ENCODE peak calls at places on chromosomes 12 and 14, in six cellular contexts. J, S, O, E, D and C are unnamed samples.

GRCh38 chr14:39459795-39460478 is 27.7 kb upstream of the FBXO33 start:
- DNase-seq in J (no peak), O (no peak), S (no peak), D (no peak), E (no peak), C (no peak)

GRCh38 chr12:14955876-14956811 is 5.3 kb downstream of the ARHGDIB start:
- DNase-seq in J (no peak), D (peak; percentile 76), E (no peak), S (no peak), O (no peak), C (no peak)

GRCh38 chr14:68210729-68211299 is 391.2 kb downstream of the RAD51B start:
- DNase-seq in O (no peak), D (peak; percentile 100), S (peak; percentile 16), J (no peak), E (peak; percentile 41), C (no peak)

GRCh38 chr12:130514149-130514551 is 176.5 kb downstream of the PIWIL1 start:
- DNase-seq in J (no peak), E (no peak), S (no peak), O (peak; percentile 78), D (no peak), C (no peak)

GRCh38 chr12:75623631-75624118 is 112.3 kb upstream of the KRR1 start:
- DNase-seq in E (no peak), S (no peak), O (peak; percentile 46), D (no peak), J (no peak), C (no peak)

GRCh38 chr14:105529506-105530445 is 3.4 kb downstream of the TMEM121 start:
- DNase-seq in E (no peak), O (no peak), J (peak; percentile 51), S (peak; percentile 61), D (no peak), C (no peak)

GRCh38 chr14:48527832-48528231 is 852.4 kb upstream of the MDGA2 start:
- DNase-seq in E (no peak), D (no peak), J (no peak), S (no peak), O (peak; percentile 46), C (no peak)

GRCh38 chr12:109776624-109777023 is 56.6 kb downstream of the TRPV4 start:
- DNase-seq in E (no peak), D (no peak), J (no peak), O (no peak), S (no peak), C (no peak)

GRCh38 chr14:91048256-91048655 is 12.2 kb downstream of the RPS6KA5 start:
- DNase-seq in S (no peak), D (no peak), O (no peak), J (no peak), E (no peak), C (no peak)

GRCh38 chr12:30782316-30783173 is 27.8 kb upstream of the CAPRIN2 start:
- DNase-seq in S (peak; percentile 45), E (no peak), J (no peak), D (no peak), O (no peak), C (no peak)

GRCh38 chr14:85248881-85249635 is 280.9 kb upstream of the FLRT2 start:
- DNase-seq in O (no peak), S (no peak), J (no peak), D (no peak), E (no peak), C (no peak)

GRCh38 chr14:91241848-91242247 is 2.7 kb downstream of the GPR68 start:
- DNase-seq in O (no peak), D (peak; percentile 77), S (no peak), J (no peak), E (no peak), C (no peak)

GRCh38 chr12:128459067-128459466 is 192.1 kb downstream of the TMEM132C start:
- DNase-seq in O (peak; percentile 75), S (no peak), E (no peak), J (no peak), D (no peak), C (no peak)

GRCh38 chr14:39431416-39432178 is 636 bp downstream of the FBXO33 start:
- DNase-seq in E (peak; percentile 53), O (peak; percentile 54), S (peak; percentile 21), J (peak; percentile 77), D (no peak), C (no peak)

GRCh38 chr12:25386823-25387134 is 136.1 kb upstream of the KRAS start:
- DNase-seq in D (no peak), J (no peak), S (peak; percentile 25), E (peak; percentile 26), O (no peak), C (no peak)

GRCh38 chr14:50082308-50082742 is 34.0 kb downstream of the VCPKMT start:
- DNase-seq in D (no peak), S (no peak), J (no peak), E (no peak), O (no peak), C (no peak)

GRCh38 chr14:99572173-99572999 is 31.6 kb downstream of the CCDC85C start:
- DNase-seq in D (no peak), O (no peak), J (no peak), E (no peak), S (no peak), C (no peak)

GRCh38 chr14:36750244-36750643 is 88.6 kb downstream of the PAX9 start:
- DNase-seq in O (no peak), D (no peak), S (no peak), J (no peak), E (no peak), C (no peak)

GRCh38 chr12:106118278-106118820 is 20.4 kb downstream of the NUAK1 start:
- DNase-seq in E (no peak), S (no peak), D (no peak), O (no peak), J (no peak), C (no peak)

GRCh38 chr12:106122004-106122403 is 16.8 kb downstream of the NUAK1 start:
- DNase-seq in O (no peak), S (no peak), J (no peak), E (no peak), D (no peak), C (no peak)

GRCh38 chr12:106120578-106121105 is 18.1 kb downstream of the NUAK1 start:
- DNase-seq in O (no peak), J (no peak), E (no peak), D (no peak), S (peak; percentile 65), C (no peak)

GRCh38 chr12:106123110-106123509 is 15.6 kb downstream of the NUAK1 start:
- DNase-seq in S (no peak), O (no peak), J (no peak), E (no peak), D (no peak), C (no peak)

GRCh38 chr12:106119301-106119700 is 19.5 kb downstream of the NUAK1 start:
- DNase-seq in J (no peak), D (no peak), E (no peak), O (no peak), S (no peak), C (no peak)
- H3K4me1 ChIP-seq in J (peaks cover 33% of the 10 kb centered on the region), D (no peaks in the 10 kb centered on the region), E (peaks cover 8% of the 10 kb centered on the region), O (peaks cover 8% of the 10 kb centered on the region), S (peaks cover 100% of the 10 kb centered on the region), C (peaks cover 6% of the 10 kb centered on the region)

GRCh38 chr14:20998674-20999366 is at the start of gene SLC39A2:
- DNase-seq in J (no peak), D (no peak), E (no peak), S (no peak), O (peak; percentile 75), C (no peak)
- H3K27ac ChIP-seq in J (no peak within 1 kb of the TSS), D (no peak within 1 kb of the TSS), E (no peak within 1 kb of the TSS), S (no peak within 1 kb of the TSS), O (no peak within 1 kb of the TSS), C (no peak within 1 kb of the TSS)

GRCh38 chr12:92506891-92507290 is 195.9 kb upstream of the PLEKHG7 start:
- DNase-seq in S (no peak), E (no peak), D (no peak), O (no peak), J (no peak), C (no peak)
- H3K4me1 ChIP-seq in S (peaks cover 47% of the 10 kb centered on the region), E (peaks cover 43% of the 10 kb centered on the region), D (peaks cover 40% of the 10 kb centered on the region), O (no peaks in the 10 kb centered on the region), J (peaks cover 43% of the 10 kb centered on the region), C (no peaks in the 10 kb centered on the region)

GRCh38 chr12:52156757-52157565 is 34.9 kb downstream of the KRT80 start:
- DNase-seq in J (peak; percentile 85), D (no peak), E (peak; percentile 64), O (peak; percentile 92), S (peak; percentile 65), C (peak; percentile 66)

GRCh38 chr12:52157566-52158150 is 34.2 kb downstream of the KRT80 start:
- DNase-seq in O (no peak), D (no peak), E (no peak), J (no peak), S (no peak), C (no peak)

GRCh38 chr12:52156310-52156709 is 35.5 kb downstream of the KRT80 start:
- DNase-seq in J (no peak), E (no peak), O (no peak), D (no peak), S (no peak), C (no peak)

GRCh38 chr12:52162971-52163370 is 28.8 kb downstream of the KRT80 start:
- DNase-seq in J (no peak), S (no peak), D (no peak), E (no peak), O (no peak), C (no peak)

DNA sequence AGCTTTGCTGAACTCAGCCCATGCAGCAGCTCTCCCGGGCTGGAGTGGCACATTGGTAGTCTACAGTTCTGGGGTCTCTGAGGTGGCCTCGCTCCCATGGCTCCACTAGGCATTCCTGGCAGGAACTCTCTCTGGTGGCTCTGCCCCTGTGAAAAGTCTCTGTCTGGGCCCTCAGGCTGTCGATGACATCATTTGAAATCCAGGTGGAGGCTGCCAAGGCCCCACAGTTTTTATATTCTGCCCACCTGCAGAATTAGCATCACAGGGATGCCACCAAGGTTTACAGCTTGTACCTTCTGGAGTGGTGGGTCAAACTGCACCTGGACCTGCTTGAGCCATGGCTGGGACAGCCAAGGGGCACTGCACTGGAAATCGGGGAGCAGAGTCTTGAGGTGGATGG is 31.6 kb downstream of the KRT80 start:
- DNase-seq in D (no peak), S (no peak), E (no peak), O (no peak), J (no peak), C (no peak)
- H3K27ac ChIP-seq in D (no peak overlapping the region), S (no peak overlapping the region), E (no peak overlapping the region), O (no peak overlapping the region), J (no peak overlapping the region), C (no peak overlapping the region)

DNA sequence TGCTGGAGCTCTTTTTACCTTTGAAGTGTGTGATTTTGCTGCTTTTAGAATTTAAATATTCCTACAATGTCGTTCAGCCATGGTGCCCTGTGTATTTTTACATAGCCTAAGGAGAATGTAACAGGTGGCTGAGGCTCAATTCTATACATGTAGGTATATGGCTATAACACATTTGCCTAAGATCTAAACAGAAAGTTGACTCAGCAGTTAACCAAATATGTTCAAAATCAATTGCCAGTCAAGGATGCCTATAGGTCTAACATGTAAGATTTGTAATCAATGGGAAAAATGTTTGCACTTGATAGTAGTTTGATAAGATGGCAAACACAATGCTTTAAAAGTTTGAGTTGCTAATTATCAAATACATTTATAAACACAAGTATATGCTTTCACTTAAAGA is 8.2 kb downstream of the PAWR start:
- DNase-seq in O (no peak), S (no peak), D (no peak), J (no peak), E (no peak), C (no peak)
- H3K4me1 ChIP-seq in O (peaks cover 8% of the 10 kb centered on the region), S (peaks cover 3% of the 10 kb centered on the region), D (peaks cover 5% of the 10 kb centered on the region), J (peaks cover 5% of the 10 kb centered on the region), E (peaks cover 6% of the 10 kb centered on the region), C (no peaks in the 10 kb centered on the region)